ENCODE peak calls at places on chromosomes 12 and 14, in nine cellular contexts. W is transverse colon, J is IMR-90, K is endothelial cell of umbilical vein, E is H54, Y is uterus, G is stomach, R is tibial nerve, B is GM12891. Z is an unnamed sample.

GRCh38 chr12:106133136-106134087 is 5.3 kb downstream of the NUAK1 start:
- DNase-seq in W (no peak), J (peak; percentile 54), K (no peak), E (peak; percentile 56), Y (no peak), G (no peak), R (no peak), B (no peak), Z (no peak)

GRCh38 chr14:65095633-65096205 is 6.6 kb downstream of the MAX start:
- DNase-seq in W (peak; percentile 56), J (peak; percentile 74), K (peak; percentile 29), E (no peak), Y (peak; percentile 77), G (peak; percentile 72), R (peak; percentile 45), B (no peak), Z (no peak)

GRCh38 chr14:22872833-22873520 is 1.4 kb downstream of the LRP10 start:
- DNase-seq in W (no peak), J (no peak), K (no peak), E (no peak), Y (no peak), G (no peak), R (no peak), B (no peak), Z (no peak)

GRCh38 chr12:21219206-21219605 is 88.2 kb downstream of the SLCO1B1 start:
- DNase-seq in W (no peak), J (no peak), K (no peak), E (no peak), Y (no peak), G (no peak), R (no peak), B (no peak), Z (no peak)

GRCh38 chr12:113048716-113049127 is 7.8 kb upstream of the DTX1 start:
- DNase-seq in W (peak; percentile 59), J (peak; percentile 51), K (peak; percentile 49), E (peak; percentile 86), Y (no peak), G (peak; percentile 57), R (peak; percentile 17), B (no peak), Z (no peak)

GRCh38 chr12:76688627-76689026 is 75.3 kb upstream of the ZDHHC17 start:
- DNase-seq in W (no peak), J (no peak), K (no peak), E (no peak), Y (no peak), G (no peak), R (no peak), B (no peak), Z (no peak)

GRCh38 chr14:91265404-91265803 is 20.9 kb upstream of the GPR68 start:
- DNase-seq in W (no peak), J (no peak), K (no peak), E (no peak), Y (no peak), G (no peak), R (no peak), B (no peak), Z (no peak)

GRCh38 chr12:127133675-127134335 is 1133.2 kb upstream of the TMEM132C start:
- DNase-seq in W (no peak), J (no peak), K (no peak), E (no peak), Y (no peak), G (no peak), R (no peak), B (no peak), Z (no peak)

GRCh38 chr12:5248230-5248629 is 183.7 kb upstream of the NTF3 start:
- DNase-seq in W (no peak), J (no peak), K (no peak), E (no peak), Y (no peak), G (no peak), R (no peak), B (no peak), Z (no peak)

GRCh38 chr12:105706321-105706972 is 376.0 kb downstream of the C12orf75 start:
- DNase-seq in W (no peak), J (peak; percentile 70), K (peak; percentile 64), E (peak; percentile 23), Y (no peak), G (no peak), R (no peak), B (no peak), Z (no peak)

GRCh38 chr12:132743831-132744230 is 17.8 kb downstream of the ANKLE2 start:
- DNase-seq in W (no peak), J (no peak), K (no peak), E (no peak), Y (no peak), G (no peak), R (no peak), B (no peak), Z (no peak)

GRCh38 chr12:122874081-122874480 is 21.8 kb downstream of the VPS37B start:
- DNase-seq in W (no peak), J (no peak), K (no peak), E (no peak), Y (no peak), G (peak; percentile 25), R (no peak), B (no peak), Z (peak; percentile 72)

GRCh38 chr12:18454330-18454729 is 193.0 kb downstream of the PIK3C2G start:
- DNase-seq in W (no peak), J (no peak), K (no peak), E (no peak), Y (no peak), G (no peak), R (no peak), B (no peak), Z (no peak)

GRCh38 chr12:66633676-66634075 is 45.2 kb downstream of the GRIP1 start:
- DNase-seq in W (no peak), J (no peak), K (peak; percentile 57), E (no peak), Y (no peak), G (no peak), R (no peak), B (no peak), Z (no peak)

GRCh38 chr14:52338282-52338681 is 24.2 kb downstream of the PTGER2 start:
- DNase-seq in W (no peak), J (peak; percentile 70), K (peak; percentile 73), E (no peak), Y (no peak), G (no peak), R (no peak), B (no peak), Z (no peak)

GRCh38 chr14:93787465-93788306 is 599 bp downstream of the PRIMA1 start:
- DNase-seq in W (no peak), J (no peak), K (no peak), E (no peak), Y (peak; percentile 34), G (no peak), R (no peak), B (peak; percentile 23), Z (no peak)

GRCh38 chr12:46227616-46228015 is 41.2 kb downstream of the SLC38A1 start:
- DNase-seq in W (no peak), J (no peak), K (no peak), E (no peak), Y (no peak), G (no peak), R (no peak), B (no peak), Z (no peak)

GRCh38 chr12:118103601-118104382 is at the start of gene VSIG10:
- DNase-seq in W (peak; percentile 89), J (peak; percentile 53), K (peak; percentile 74), E (peak; percentile 82), Y (peak; percentile 67), G (peak; percentile 86), R (peak; percentile 27), B (peak; percentile 49), Z (peak; percentile 86)

GRCh38 chr14:95500201-95500681 is 16.2 kb downstream of the SYNE3 start:
- DNase-seq in W (peak; percentile 52), J (no peak), K (no peak), E (no peak), Y (no peak), G (no peak), R (no peak), B (no peak), Z (peak; percentile 61)

GRCh38 chr12:115049617-115050016 is 365.6 kb upstream of the TBX3 start:
- DNase-seq in W (no peak), J (peak; percentile 6), K (no peak), E (no peak), Y (no peak), G (no peak), R (no peak), B (no peak), Z (no peak)

GRCh38 chr12:22800332-22800731 is 175.4 kb downstream of the ETNK1 start:
- DNase-seq in W (no peak), J (no peak), K (no peak), E (no peak), Y (no peak), G (no peak), R (no peak), B (no peak), Z (no peak)

GRCh38 chr14:33457617-33458016 is 493.3 kb downstream of the EGLN3 start:
- DNase-seq in W (no peak), J (no peak), K (no peak), E (no peak), Y (no peak), G (no peak), R (no peak), B (no peak), Z (no peak)

GRCh38 chr12:53623526-53623925 is 2.7 kb downstream of the ATF7 start:
- DNase-seq in W (no peak), J (peak; percentile 66), K (peak; percentile 82), E (no peak), Y (no peak), G (no peak), R (no peak), B (no peak), Z (no peak)

GRCh38 chr14:69041783-69042182 is 62.7 kb upstream of the ACTN1 start:
- DNase-seq in W (no peak), J (no peak), K (no peak), E (no peak), Y (no peak), G (no peak), R (no peak), B (no peak), Z (no peak)
- TF ChIP-seq POLR2A in W (no peak), J (no peak), K (no peak), E (no peak), Y (no peak), G (no peak), R (no peak), B (no peak), Z (no peak)

GRCh38 chr12:110669193-110669502 is 19.8 kb downstream of the HVCN1 start:
- DNase-seq in W (no peak), J (no peak), K (no peak), E (no peak), Y (no peak), G (no peak), R (no peak), B (no peak), Z (peak; percentile 78)
- TF ChIP-seq POLR2A in W (no peak), J (no peak), K (no peak), E (no peak), Y (no peak), G (no peak), R (no peak), B (no peak), Z (no peak)

GRCh38 chr14:103121161-103121845 is 2.0 kb upstream of the TNFAIP2 start:
- DNase-seq in W (peak; percentile 48), J (no peak), K (peak; percentile 45), E (no peak), Y (no peak), G (no peak), R (peak; percentile 55), B (no peak), Z (peak; percentile 90)
- TF ChIP-seq POLR2A in W (no peak), J (no peak), K (no peak), E (no peak), Y (no peak), G (no peak), R (no peak), B (no peak), Z (no peak)

GRCh38 chr12:69239286-69239921 is at the start of gene CPSF6:
- DNase-seq in W (peak; percentile 98), J (peak; percentile 84), K (peak; percentile 95), E (peak; percentile 81), Y (peak; percentile 96), G (peak; percentile 96), R (peak; percentile 90), B (peak; percentile 79), Z (peak; percentile 100)
- TF ChIP-seq POLR2A in W (peak; percentile 95), J (peak; percentile 87), K (peak; percentile 93), E (peak; percentile 87), Y (peak; percentile 95), G (no peak), R (peak; percentile 98), B (peak; percentile 66), Z (peak; percentile 39)

Z was measured in spleen.